ENCODE peak calls at places on chromosomes 11 and 22, in five cellular contexts. Z is neural progenitor cell, S is foreskin fibroblast, A is fibroblast of mammary gland, C is caudate nucleus. X is an unnamed sample.

GRCh38 chr11:1122356-1123002 is 35.3 kb upstream of the MUC5AC start:
- DNase-seq in Z (no peak), S (no peak), A (no peak), C (no peak), X (no peak)

GRCh38 chr22:50085211-50085999 is at the start of gene MLC1:
- DNase-seq in Z (no peak), S (no peak), A (no peak), C (no peak), X (no peak)

GRCh38 chr11:119795231-119795630 is 66.2 kb upstream of the NECTIN1 start:
- DNase-seq in Z (no peak), S (no peak), A (peak), C (no peak), X (no peak)

GRCh38 chr11:7060828-7061227 is 28.0 kb upstream of the RBMXL2 start:
- DNase-seq in Z (no peak), S (peak), A (peak), C (no peak), X (no peak)

GRCh38 chr11:12771875-12772274 is 97.7 kb downstream of the TEAD1 start:
- DNase-seq in Z (no peak), S (no peak), A (peak), C (no peak), X (no peak)

GRCh38 chr22:17968126-17968525 is 56.2 kb downstream of the MICAL3 start:
- DNase-seq in Z (no peak), S (no peak), A (no peak), C (no peak), X (no peak)

GRCh38 chr11:74701351-74701750 is 29.9 kb downstream of the CHRDL2 start:
- DNase-seq in Z (peak), S (no peak), A (no peak), C (no peak), X (peak)

GRCh38 chr11:99020324-99021225 is at the start of gene CNTN5:
- DNase-seq in Z (peak), S (no peak), A (peak), C (no peak), X (peak)

GRCh38 chr11:1038361-1038760 is 1.8 kb upstream of the MUC6 start:
- DNase-seq in Z (no peak), S (no peak), A (no peak), C (no peak), X (no peak)

GRCh38 chr22:32706149-32706548 is 95.4 kb upstream of the TIMP3 start:
- DNase-seq in Z (peak), S (no peak), A (peak), C (no peak), X (no peak)

GRCh38 chr22:20966883-20967696 is at the start of gene AIFM3:
- DNase-seq in Z (peak), S (no peak), A (no peak), C (no peak), X (no peak)

GRCh38 chr11:1236316-1237127 is 13.7 kb downstream of the MUC5B start:
- DNase-seq in Z (no peak), S (no peak), A (no peak), C (no peak), X (no peak)

GRCh38 chr11:109088061-109088460 is 333.9 kb upstream of the C11orf87 start:
- DNase-seq in Z (no peak), S (no peak), A (no peak), C (no peak), X (no peak)

X was measured in H1.